ENCODE peak calls at places on chromosomes 12 and 14, in four cellular contexts. One of them, this sample, is unnamed.

GRCh38 chr14:34682787-34683321 is 31.5 kb downstream of the CFL2 start:
- DNase-seq in lower leg skin: no peak
- DNase-seq in foreskin fibroblast: no peak
- DNase-seq in small intestine: no peak
- DNase-seq in this sample: peak

GRCh38 chr14:67837011-67837624 is 17.5 kb downstream of the RAD51B start:
- DNase-seq in lower leg skin: no peak
- DNase-seq in foreskin fibroblast: peak
- DNase-seq in small intestine: peak
- DNase-seq in this sample: peak

GRCh38 chr12:120159509-120160237 is 34.8 kb downstream of the GCN1 start:
- DNase-seq in lower leg skin: no peak
- DNase-seq in foreskin fibroblast: no peak
- DNase-seq in small intestine: no peak
- DNase-seq in this sample: no peak

GRCh38 chr14:34750670-34751069 is 36.3 kb upstream of the CFL2 start:
- DNase-seq in lower leg skin: no peak
- DNase-seq in foreskin fibroblast: peak
- DNase-seq in small intestine: no peak
- DNase-seq in this sample: peak

GRCh38 chr14:59632381-59632780 is 55.8 kb upstream of the CCDC175 start:
- DNase-seq in lower leg skin: no peak
- DNase-seq in foreskin fibroblast: no peak
- DNase-seq in small intestine: peak
- DNase-seq in this sample: peak

GRCh38 chr12:86719381-86719780 is 463.2 kb upstream of the MGAT4C start:
- DNase-seq in lower leg skin: no peak
- DNase-seq in foreskin fibroblast: peak
- DNase-seq in small intestine: no peak
- DNase-seq in this sample: no peak

GRCh38 chr12:31772685-31773222 is 43.9 kb upstream of the AMN1 start:
- DNase-seq in lower leg skin: no peak
- DNase-seq in foreskin fibroblast: no peak
- DNase-seq in small intestine: no peak
- DNase-seq in this sample: no peak

GRCh38 chr12:43226151-43226550 is 325.9 kb downstream of the ADAMTS20 start:
- DNase-seq in lower leg skin: no peak
- DNase-seq in foreskin fibroblast: no peak
- DNase-seq in small intestine: no peak
- DNase-seq in this sample: no peak

GRCh38 chr14:89256951-89257350 is 160.1 kb downstream of the FOXN3 start:
- DNase-seq in lower leg skin: no peak
- DNase-seq in foreskin fibroblast: no peak
- DNase-seq in small intestine: no peak
- DNase-seq in this sample: no peak

GRCh38 chr14:104393199-104393897 is 186.2 kb upstream of the C14orf180 start:
- DNase-seq in lower leg skin: no peak
- DNase-seq in foreskin fibroblast: no peak
- DNase-seq in small intestine: no peak
- DNase-seq in this sample: no peak

GRCh38 chr12:73935817-73936216 is 601.8 kb upstream of the ATXN7L3B start:
- DNase-seq in lower leg skin: no peak
- DNase-seq in foreskin fibroblast: no peak
- DNase-seq in small intestine: no peak
- DNase-seq in this sample: no peak

GRCh38 chr14:67221248-67221981 is 19.8 kb upstream of the PALS1 start:
- DNase-seq in lower leg skin: no peak
- DNase-seq in foreskin fibroblast: peak
- DNase-seq in small intestine: peak
- DNase-seq in this sample: peak

GRCh38 chr14:52318829-52319604 is 4.9 kb downstream of the PTGER2 start:
- DNase-seq in lower leg skin: no peak
- DNase-seq in foreskin fibroblast: no peak
- DNase-seq in small intestine: no peak
- DNase-seq in this sample: no peak

GRCh38 chr12:1885605-1886245 is 32.7 kb downstream of the CACNA2D4 start:
- DNase-seq in lower leg skin: no peak
- DNase-seq in foreskin fibroblast: no peak
- DNase-seq in small intestine: peak
- DNase-seq in this sample: no peak

GRCh38 chr12:30026621-30027234 is 243.0 kb upstream of the TMTC1 start:
- DNase-seq in lower leg skin: no peak
- DNase-seq in foreskin fibroblast: peak
- DNase-seq in small intestine: no peak
- DNase-seq in this sample: peak

GRCh38 chr12:130713581-130713991 is 2.5 kb downstream of the RIMBP2 start:
- DNase-seq in lower leg skin: no peak
- DNase-seq in foreskin fibroblast: no peak
- DNase-seq in small intestine: no peak
- DNase-seq in this sample: no peak

GRCh38 chr12:45415393-45415817 is 199.5 kb downstream of the ANO6 start:
- DNase-seq in lower leg skin: peak
- DNase-seq in foreskin fibroblast: peak
- DNase-seq in small intestine: peak
- DNase-seq in this sample: peak

GRCh38 chr14:59629384-59630158 is 53.0 kb upstream of the CCDC175 start:
- DNase-seq in lower leg skin: no peak
- DNase-seq in foreskin fibroblast: no peak
- DNase-seq in small intestine: no peak
- DNase-seq in this sample: no peak

GRCh38 chr12:3680919-3681594 is 71.9 kb downstream of the CRACR2A start:
- DNase-seq in lower leg skin: no peak
- DNase-seq in foreskin fibroblast: no peak
- DNase-seq in small intestine: peak
- DNase-seq in this sample: no peak

DNA sequence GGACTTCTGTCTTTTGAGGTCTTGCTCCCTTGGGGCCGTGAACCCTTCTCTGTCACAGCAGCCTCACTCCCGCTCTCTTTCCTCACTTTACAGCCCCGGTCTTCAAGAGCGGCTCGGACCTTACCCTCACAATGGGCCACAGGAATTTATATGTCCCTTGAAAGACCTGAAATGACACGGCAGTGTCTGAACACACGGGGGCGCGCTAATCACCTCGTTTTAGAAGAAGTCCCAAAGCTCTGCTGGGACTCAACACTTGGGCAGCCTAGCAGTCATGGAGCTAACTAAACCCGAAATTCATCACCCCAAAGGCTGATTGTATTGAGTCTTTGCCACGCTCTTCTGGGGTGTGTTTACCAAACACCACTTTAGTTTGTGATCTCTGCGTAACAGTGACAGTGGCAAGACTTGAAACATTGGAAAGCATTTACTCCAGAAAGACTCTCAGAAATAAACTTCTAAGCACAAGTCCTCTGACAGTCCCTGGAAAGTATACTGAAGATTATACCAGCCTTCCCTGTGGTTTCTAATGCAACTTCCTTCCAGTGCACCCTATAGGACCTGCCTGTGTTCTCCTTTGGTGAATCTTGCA is 29.0 kb downstream of the SERPINA11 start:
- DNase-seq in lower leg skin: peak
- DNase-seq in foreskin fibroblast: peak
- DNase-seq in small intestine: peak
- DNase-seq in this sample: peak
- H3K4me3 ChIP-seq in lower leg skin: no peak
- H3K4me3 ChIP-seq in foreskin fibroblast: no peak
- H3K4me3 ChIP-seq in small intestine: no peak
- H3K4me3 ChIP-seq in this sample: no peak

GRCh38 chr12:51955702-51956101 is 4.2 kb downstream of the ACVR1B start:
- DNase-seq in lower leg skin: no peak
- DNase-seq in foreskin fibroblast: no peak
- DNase-seq in small intestine: no peak
- DNase-seq in this sample: no peak

GRCh38 chr12:51954465-51955361 is 3.2 kb downstream of the ACVR1B start:
- DNase-seq in lower leg skin: peak
- DNase-seq in foreskin fibroblast: no peak
- DNase-seq in small intestine: peak
- DNase-seq in this sample: no peak

GRCh38 chr12:51953011-51953568 is 1.6 kb downstream of the ACVR1B start:
- DNase-seq in lower leg skin: no peak
- DNase-seq in foreskin fibroblast: no peak
- DNase-seq in small intestine: peak
- DNase-seq in this sample: no peak

GRCh38 chr12:51951843-51952722 is 584 bp downstream of the ACVR1B start:
- DNase-seq in lower leg skin: peak
- DNase-seq in foreskin fibroblast: no peak
- DNase-seq in small intestine: no peak
- DNase-seq in this sample: no peak

DNA sequence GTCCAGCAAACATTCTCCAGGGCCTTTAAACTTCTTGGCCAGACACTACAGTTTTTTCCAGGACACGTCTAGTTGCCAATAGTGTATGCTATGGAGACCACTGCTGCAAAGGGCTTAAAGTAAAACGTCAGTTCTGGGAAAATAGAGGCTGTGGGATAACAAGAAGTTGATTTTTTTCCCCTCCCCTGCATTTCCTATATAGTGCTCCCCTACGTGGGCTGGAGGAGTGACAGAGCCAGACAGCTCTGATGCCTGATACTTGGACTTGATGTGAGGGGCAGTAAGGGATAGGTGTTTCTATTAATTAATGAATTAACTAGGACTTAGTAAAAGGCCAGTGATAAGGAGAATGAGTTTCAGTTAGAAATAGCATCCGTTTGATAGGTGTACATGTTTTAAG is 2.4 kb downstream of the ACVR1B start:
- DNase-seq in lower leg skin: no peak
- DNase-seq in foreskin fibroblast: no peak
- DNase-seq in small intestine: no peak
- DNase-seq in this sample: no peak
- H3K4me3 ChIP-seq in lower leg skin: no peak
- H3K4me3 ChIP-seq in foreskin fibroblast: no peak
- H3K4me3 ChIP-seq in small intestine: peak
- H3K4me3 ChIP-seq in this sample: no peak

DNA sequence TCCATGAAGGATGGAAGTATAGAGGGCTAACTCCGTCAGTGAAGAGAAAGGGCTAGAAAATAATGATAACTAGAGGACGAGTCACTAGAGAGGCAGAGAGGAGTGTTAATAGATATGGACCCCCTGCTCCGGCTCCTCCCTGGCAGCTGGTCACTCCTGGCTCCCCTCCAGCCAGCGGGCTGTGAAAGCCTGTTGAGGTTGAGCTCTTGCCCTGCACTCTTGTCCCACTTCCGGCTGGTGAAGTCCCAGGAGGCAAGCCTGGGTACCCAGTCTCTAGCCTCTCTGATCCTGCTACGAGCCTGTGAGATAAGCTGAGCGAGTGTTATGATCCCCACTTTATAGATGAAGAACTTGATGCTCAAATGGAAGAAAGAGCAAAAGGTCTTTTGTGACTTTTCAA is 90.3 kb downstream of the RFX4 start:
- DNase-seq in lower leg skin: no peak
- DNase-seq in foreskin fibroblast: no peak
- DNase-seq in small intestine: no peak
- DNase-seq in this sample: no peak
- H3K4me3 ChIP-seq in lower leg skin: no peak
- H3K4me3 ChIP-seq in foreskin fibroblast: no peak
- H3K4me3 ChIP-seq in small intestine: no peak
- H3K4me3 ChIP-seq in this sample: no peak

GRCh38 chr12:5944688-5945070 is 380 bp downstream of the ANO2 start:
- DNase-seq in lower leg skin: no peak
- DNase-seq in foreskin fibroblast: peak
- DNase-seq in small intestine: no peak
- DNase-seq in this sample: no peak

GRCh38 chr12:5948696-5949095 is 3.6 kb upstream of the ANO2 start:
- DNase-seq in lower leg skin: no peak
- DNase-seq in foreskin fibroblast: no peak
- DNase-seq in small intestine: no peak
- DNase-seq in this sample: no peak

GRCh38 chr12:5946388-5946787 is 1.3 kb upstream of the ANO2 start:
- DNase-seq in lower leg skin: no peak
- DNase-seq in foreskin fibroblast: no peak
- DNase-seq in small intestine: no peak
- DNase-seq in this sample: no peak

GRCh38 chr12:5944053-5944452 is 1.0 kb downstream of the ANO2 start:
- DNase-seq in lower leg skin: no peak
- DNase-seq in foreskin fibroblast: no peak
- DNase-seq in small intestine: no peak
- DNase-seq in this sample: no peak

GRCh38 chr12:5945071-5946008 is at the start of gene ANO2:
- DNase-seq in lower leg skin: no peak
- DNase-seq in foreskin fibroblast: peak
- DNase-seq in small intestine: no peak
- DNase-seq in this sample: no peak
- H3K4me3 ChIP-seq in lower leg skin: no peak
- H3K4me3 ChIP-seq in foreskin fibroblast: peak
- H3K4me3 ChIP-seq in small intestine: no peak
- H3K4me3 ChIP-seq in this sample: peak

DNA sequence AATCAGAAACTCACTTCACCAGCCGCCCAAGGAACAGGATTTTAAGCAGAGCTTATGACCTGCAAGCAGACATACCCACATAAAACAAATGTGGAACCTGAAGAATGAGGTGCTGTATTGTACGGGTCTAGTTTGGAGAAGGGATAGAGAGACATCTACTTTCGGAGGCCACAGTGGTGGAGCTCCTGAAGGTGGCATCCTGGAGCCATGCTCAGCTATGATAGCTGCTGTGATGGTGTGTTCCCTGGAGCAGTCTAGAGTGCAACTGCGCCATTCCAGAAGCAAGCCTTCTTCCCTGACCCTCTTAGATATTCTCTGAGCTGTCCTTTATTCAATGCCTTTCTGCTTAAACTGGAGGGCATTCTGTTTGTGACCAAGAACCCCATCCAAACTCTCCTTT is 402.6 kb downstream of the FUT8 start:
- DNase-seq in lower leg skin: no peak
- DNase-seq in foreskin fibroblast: no peak
- DNase-seq in small intestine: no peak
- DNase-seq in this sample: no peak
- H3K4me3 ChIP-seq in lower leg skin: no peak
- H3K4me3 ChIP-seq in foreskin fibroblast: no peak
- H3K4me3 ChIP-seq in small intestine: no peak
- H3K4me3 ChIP-seq in this sample: no peak

DNA sequence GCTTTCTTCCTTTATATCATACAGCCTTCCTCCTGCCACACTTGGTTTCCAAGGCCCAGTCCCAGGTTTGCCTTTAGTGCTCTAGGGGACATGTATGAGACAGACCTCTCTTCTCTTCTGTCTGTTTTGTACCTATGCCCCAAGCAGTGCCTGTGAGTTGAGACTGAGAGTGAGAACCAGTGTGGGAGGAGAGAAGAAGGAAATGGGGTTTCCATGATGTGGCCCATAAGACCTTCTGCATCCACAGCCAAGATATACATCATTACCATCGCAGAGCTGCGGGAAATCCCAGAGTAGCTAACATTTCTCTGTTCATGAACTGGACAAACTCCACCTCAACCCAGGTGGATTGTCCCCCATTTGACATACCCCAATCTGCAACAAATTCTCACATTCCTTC is 2.8 kb downstream of the TESPA1 start:
- DNase-seq in lower leg skin: no peak
- DNase-seq in foreskin fibroblast: no peak
- DNase-seq in small intestine: no peak
- DNase-seq in this sample: no peak
- H3K4me3 ChIP-seq in lower leg skin: no peak
- H3K4me3 ChIP-seq in foreskin fibroblast: no peak
- H3K4me3 ChIP-seq in small intestine: no peak
- H3K4me3 ChIP-seq in this sample: no peak

DNA sequence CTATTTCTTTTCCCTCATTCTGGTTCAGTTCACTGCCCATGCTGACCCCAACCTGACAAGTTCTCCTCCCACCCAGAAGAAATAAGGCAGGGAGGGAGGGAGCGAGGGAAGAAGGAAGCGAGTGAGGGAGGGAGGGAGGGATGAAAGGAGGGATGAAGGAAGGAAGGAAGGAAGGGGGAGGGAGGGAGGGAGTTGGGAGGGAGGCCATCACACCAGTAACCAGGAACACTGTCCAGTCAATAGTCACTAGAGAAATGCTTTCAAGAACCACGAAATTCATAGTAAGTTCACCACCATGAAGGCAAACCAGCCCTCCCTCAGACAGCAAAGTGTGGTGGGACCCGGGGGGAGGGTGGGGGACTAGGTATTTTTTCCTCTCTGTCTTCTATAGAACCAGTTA is 142.4 kb downstream of the ESRRB start:
- DNase-seq in lower leg skin: no peak
- DNase-seq in foreskin fibroblast: no peak
- DNase-seq in small intestine: no peak
- DNase-seq in this sample: no peak
- H3K4me3 ChIP-seq in lower leg skin: no peak
- H3K4me3 ChIP-seq in foreskin fibroblast: no peak
- H3K4me3 ChIP-seq in small intestine: no peak
- H3K4me3 ChIP-seq in this sample: no peak